ENCODE peak calls at places on chromosomes 6 and 20, in ten cellular contexts. G is thyroid gland; B is A549; E is HFFc6; Q is activated CD8-positive, alpha-beta T cell treated with anti-CD3 and anti-CD28 coated beads for 36 hours; W is cardiac fibroblast; X is mucosa of descending colon; D is mesothelial cell of epicardium; F is cardiac muscle cell; A is brain microvascular endothelial cell. J is an unnamed sample.

GRCh38 chr6:3163248-3163594 is 5.9 kb upstream of the TUBB2A start:
- DNase-seq in G (no peak), B (no peak), E (no peak), Q (no peak), W (no peak), X (no peak), D (no peak), F (no peak), A (no peak), J (no peak)

GRCh38 chr6:56727097-56727845 is 84.6 kb upstream of the DST start:
- DNase-seq in G (no peak), B (no peak), E (peak; percentile 36), Q (no peak), W (peak; percentile 75), X (no peak), D (no peak), F (no peak), A (peak; percentile 33), J (no peak)

GRCh38 chr6:99282479-99283062 is 66.9 kb downstream of the FAXC start:
- DNase-seq in G (no peak), B (no peak), E (peak; percentile 0), Q (no peak), W (peak; percentile 35), X (no peak), D (no peak), F (peak; percentile 27), A (no peak), J (no peak)

GRCh38 chr6:20582586-20583446 is 48.6 kb downstream of the CDKAL1 start:
- DNase-seq in G (no peak), B (no peak), E (no peak), Q (no peak), W (no peak), X (no peak), D (no peak), F (no peak), A (no peak), J (no peak)

GRCh38 chr6:32439708-32440214 is at the start of gene HLA-DRA:
- DNase-seq in G (no peak), B (no peak), E (peak; percentile 66), Q (peak; percentile 11), W (peak; percentile 60), X (no peak), D (no peak), F (peak; percentile 56), A (peak; percentile 39), J (no peak)

GRCh38 chr20:51156796-51157119 is 133.9 kb upstream of the KCNG1 start:
- DNase-seq in G (no peak), B (no peak), E (no peak), Q (no peak), W (peak; percentile 8), X (no peak), D (no peak), F (no peak), A (no peak), J (no peak)

GRCh38 chr20:45100563-45101245 is at the start of gene KCNS1:
- DNase-seq in G (no peak), B (no peak), E (no peak), Q (no peak), W (peak; percentile 33), X (peak; percentile 47), D (no peak), F (peak; percentile 33), A (peak; percentile 9), J (no peak)

GRCh38 chr20:24665196-24665595 is 195.8 kb downstream of the SYNDIG1 start:
- DNase-seq in G (no peak), B (no peak), E (no peak), Q (no peak), W (no peak), X (no peak), D (no peak), F (no peak), A (no peak), J (no peak)

GRCh38 chr20:58328836-58329235 is 19.3 kb downstream of the RAB22A start:
- DNase-seq in G (no peak), B (no peak), E (no peak), Q (no peak), W (no peak), X (no peak), D (no peak), F (no peak), A (no peak), J (no peak)

GRCh38 chr6:156564128-156564806 is 212.9 kb upstream of the ARID1B start:
- DNase-seq in G (peak; percentile 80), B (peak; percentile 48), E (peak; percentile 38), Q (peak; percentile 82), W (peak; percentile 72), X (peak; percentile 87), D (peak; percentile 74), F (peak; percentile 85), A (peak; percentile 52), J (peak; percentile 81)

GRCh38 chr6:156848533-156848932 is 71.4 kb downstream of the ARID1B start:
- DNase-seq in G (peak; percentile 63), B (no peak), E (no peak), Q (no peak), W (peak; percentile 74), X (no peak), D (peak; percentile 48), F (peak; percentile 93), A (no peak), J (no peak)

GRCh38 chr20:17504898-17505663 is 26.1 kb downstream of the BFSP1 start:
- DNase-seq in G (peak; percentile 34), B (peak; percentile 45), E (peak; percentile 43), Q (no peak), W (peak; percentile 62), X (peak; percentile 75), D (no peak), F (peak; percentile 63), A (peak; percentile 39), J (no peak)

GRCh38 chr6:37612475-37612874 is 85.2 kb downstream of the MDGA1 start:
- DNase-seq in G (no peak), B (no peak), E (peak; percentile 36), Q (no peak), W (no peak), X (no peak), D (no peak), F (no peak), A (no peak), J (no peak)

GRCh38 chr6:35359744-35360348 is 17.5 kb downstream of the PPARD start:
- DNase-seq in G (peak; percentile 99), B (no peak), E (peak; percentile 47), Q (no peak), W (peak; percentile 96), X (no peak), D (no peak), F (peak; percentile 28), A (peak; percentile 83), J (no peak)

GRCh38 chr6:51777631-51778030 is 309.8 kb downstream of the PKHD1 start:
- DNase-seq in G (no peak), B (no peak), E (no peak), Q (no peak), W (no peak), X (no peak), D (no peak), F (no peak), A (no peak), J (no peak)

GRCh38 chr6:30893001-30893591 is 8.8 kb downstream of the DDR1 start:
- DNase-seq in G (no peak), B (no peak), E (no peak), Q (no peak), W (no peak), X (no peak), D (no peak), F (no peak), A (no peak), J (no peak)
- TF ChIP-seq CTCF in G (no peak), B (no peak), E (peak; percentile 58), Q (no peak), W (peak; percentile 11), X (no peak), D (peak; percentile 69), F (peak; percentile 21), A (peak; percentile 52), J (peak; percentile 61)

GRCh38 chr6:106751501-106752252 is 122.3 kb downstream of the QRSL1 start:
- DNase-seq in G (peak; percentile 52), B (peak; percentile 25), E (peak; percentile 1), Q (no peak), W (no peak), X (no peak), D (no peak), F (no peak), A (no peak), J (no peak)
- TF ChIP-seq CTCF in G (no peak), B (no peak), E (no peak), Q (no peak), W (no peak), X (no peak), D (no peak), F (no peak), A (no peak), J (no peak)

DNA sequence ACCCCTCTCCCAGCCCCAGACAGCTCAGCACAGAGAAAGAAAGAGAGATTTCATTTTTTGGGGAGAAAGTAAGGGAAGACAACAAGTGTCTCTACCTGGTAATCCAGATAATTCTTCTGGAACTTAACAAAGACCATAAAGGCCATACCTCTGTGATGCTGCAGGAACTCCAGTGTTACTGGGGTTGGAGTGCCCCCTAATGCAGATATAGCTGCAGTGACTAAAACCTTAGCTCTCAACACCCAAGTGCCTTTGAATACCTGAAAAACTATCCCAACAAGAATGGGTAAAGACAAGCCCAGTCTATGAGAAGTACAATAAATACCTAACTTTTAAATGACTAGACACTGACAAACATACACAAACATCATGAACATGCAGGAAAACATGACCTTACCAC is 365.3 kb upstream of the PTCHD4 start:
- DNase-seq in G (no peak), B (no peak), E (no peak), Q (no peak), W (peak; percentile 50), X (no peak), D (no peak), F (peak; percentile 47), A (peak; percentile 14), J (no peak)
- TF ChIP-seq CTCF in G (no peak), B (peak; percentile 15), E (peak; percentile 50), Q (no peak), W (peak; percentile 36), X (no peak), D (no peak), F (peak; percentile 56), A (peak; percentile 57), J (no peak)

GRCh38 chr20:38725458-38725958 is 1.2 kb downstream of the SLC32A1 start:
- DNase-seq in G (no peak), B (no peak), E (no peak), Q (peak; percentile 8), W (no peak), X (no peak), D (no peak), F (no peak), A (no peak), J (no peak)

GRCh38 chr20:38725959-38726848 is 1.9 kb downstream of the SLC32A1 start:
- DNase-seq in G (no peak), B (peak; percentile 84), E (no peak), Q (peak; percentile 69), W (peak; percentile 47), X (peak; percentile 45), D (peak; percentile 50), F (peak; percentile 84), A (no peak), J (no peak)

GRCh38 chr20:38727602-38728236 is 3.4 kb downstream of the SLC32A1 start:
- DNase-seq in G (no peak), B (no peak), E (no peak), Q (peak; percentile 9), W (no peak), X (no peak), D (no peak), F (no peak), A (no peak), J (no peak)

GRCh38 chr20:38728237-38728761 is 4.0 kb downstream of the SLC32A1 start:
- DNase-seq in G (no peak), B (no peak), E (no peak), Q (peak; percentile 18), W (no peak), X (no peak), D (no peak), F (no peak), A (no peak), J (no peak)

GRCh38 chr20:38726849-38727601 is 2.7 kb downstream of the SLC32A1 start:
- DNase-seq in G (peak; percentile 17), B (no peak), E (no peak), Q (peak; percentile 91), W (no peak), X (no peak), D (no peak), F (peak; percentile 88), A (no peak), J (peak; percentile 76)
- TF ChIP-seq CTCF in G (no peak), B (no peak), E (peak; percentile 35), Q (peak; percentile 37), W (peak; percentile 19), X (no peak), D (no peak), F (peak; percentile 42), A (peak; percentile 54), J (peak; percentile 60)